ENCODE peak calls at places on chromosomes 13 and 19, in four cellular contexts. Z is Peyer's patch, N is IMR-90, R is A549. W is an unnamed sample.

GRCh38 chr13:20288561-20288960 is 56.4 kb upstream of the GJB6 start:
- DNase-seq in Z (no peak), N (no peak), R (no peak), W (no peak)

GRCh38 chr13:34805347-34805746 is 136.7 kb upstream of the NBEA start:
- DNase-seq in Z (no peak), R (no peak), N (no peak), W (no peak)

GRCh38 chr19:49664171-49665070 is 1.2 kb downstream of the IRF3 start:
- DNase-seq in R (peak), Z (peak), N (peak), W (peak)

GRCh38 chr19:2150794-2151338 is 500 bp downstream of the AP3D1 start:
- DNase-seq in R (no peak), Z (no peak), N (no peak), W (no peak)

GRCh38 chr13:99693812-99694211 is 192.5 kb downstream of the TM9SF2 start:
- DNase-seq in N (no peak), Z (no peak), R (no peak), W (no peak)

GRCh38 chr13:21445759-21446158 is 13.3 kb downstream of the ZDHHC20 start:
- DNase-seq in R (no peak), N (no peak), Z (no peak), W (no peak)

GRCh38 chr19:18833849-18834643 is 2.3 kb downstream of the UPF1 start:
- DNase-seq in R (no peak), N (no peak), Z (no peak), W (no peak)

GRCh38 chr19:56309511-56310185 is 5.0 kb downstream of the ZSCAN5A start:
- DNase-seq in R (peak), N (peak), Z (peak), W (no peak)

GRCh38 chr13:45615501-45616101 is at the start of gene ERICH6B:
- DNase-seq in R (peak), N (peak), Z (no peak), W (no peak)

GRCh38 chr19:19068659-19069509 is 5.1 kb downstream of the SLC25A42 start:
- DNase-seq in N (no peak), Z (no peak), R (no peak), W (no peak)

GRCh38 chr19:14472202-14472961 is 2.8 kb downstream of the PTGER1 start:
- DNase-seq in R (peak), N (peak), Z (peak), W (peak)

GRCh38 chr19:23118400-23118799 is 1.6 kb downstream of the ZNF730 start:
- DNase-seq in Z (no peak), N (no peak), R (no peak), W (no peak)

GRCh38 chr19:56117376-56117884 is 3.7 kb downstream of the ZNF787 start:
- DNase-seq in N (no peak), R (no peak), Z (peak), W (no peak)

GRCh38 chr19:6509118-6509971 is 7.2 kb upstream of the TUBB4A start:
- DNase-seq in N (no peak), Z (no peak), R (peak), W (no peak)

GRCh38 chr19:55698256-55698655 is 23.2 kb downstream of the EPN1 start:
- DNase-seq in Z (no peak), N (no peak), R (no peak), W (no peak)

GRCh38 chr19:39432677-39433025 is 3.1 kb downstream of the RPS16 start:
- DNase-seq in R (no peak), Z (no peak), N (no peak), W (no peak)

GRCh38 chr13:44106231-44107152 is 226.8 kb downstream of the LACC1 start:
- DNase-seq in R (peak), N (no peak), Z (no peak), W (no peak)

GRCh38 chr13:101691326-101691725 is 238.9 kb downstream of the ITGBL1 start:
- DNase-seq in R (no peak), N (no peak), Z (no peak), W (no peak)

GRCh38 chr13:71460179-71460578 is 406.8 kb downstream of the DACH1 start:
- DNase-seq in N (no peak), R (no peak), Z (no peak), W (no peak)

GRCh38 chr13:100108913-100109507 is 20.1 kb downstream of the PCCA start:
- DNase-seq in N (peak), R (no peak), Z (no peak), W (no peak)

GRCh38 chr19:6039541-6040225 is 61.7 kb upstream of the RANBP3 start:
- DNase-seq in R (no peak), Z (no peak), N (no peak), W (peak)

GRCh38 chr19:45347570-45348366 is 7.2 kb downstream of the KLC3 start:
- DNase-seq in Z (no peak), N (no peak), R (no peak), W (no peak)

GRCh38 chr13:32476021-32476731 is 48.2 kb upstream of the N4BP2L1 start:
- DNase-seq in R (no peak), Z (no peak), N (no peak), W (no peak)

GRCh38 chr13:112725346-112726017 is 35.6 kb downstream of the ATP11A start:
- DNase-seq in R (peak), N (peak), Z (no peak), W (no peak)

GRCh38 chr13:90696254-90696653 is 651.2 kb upstream of the MIR17HG start:
- DNase-seq in N (peak), Z (no peak), R (peak), W (no peak)

GRCh38 chr13:86792153-86792651 is 879.0 kb upstream of the SLITRK5 start:
- DNase-seq in Z (no peak), N (no peak), R (no peak), W (no peak)

GRCh38 chr19:1417145-1417544 is 9.8 kb downstream of the DAZAP1 start:
- DNase-seq in R (no peak), N (peak), Z (no peak), W (no peak)

GRCh38 chr19:39410620-39411005 is 1.9 kb upstream of the PLEKHG2 start:
- DNase-seq in N (no peak), Z (no peak), R (peak), W (peak)

GRCh38 chr13:32153056-32153455 is 121.5 kb downstream of the FRY start:
- DNase-seq in R (peak), N (peak), Z (no peak), W (no peak)

DNA sequence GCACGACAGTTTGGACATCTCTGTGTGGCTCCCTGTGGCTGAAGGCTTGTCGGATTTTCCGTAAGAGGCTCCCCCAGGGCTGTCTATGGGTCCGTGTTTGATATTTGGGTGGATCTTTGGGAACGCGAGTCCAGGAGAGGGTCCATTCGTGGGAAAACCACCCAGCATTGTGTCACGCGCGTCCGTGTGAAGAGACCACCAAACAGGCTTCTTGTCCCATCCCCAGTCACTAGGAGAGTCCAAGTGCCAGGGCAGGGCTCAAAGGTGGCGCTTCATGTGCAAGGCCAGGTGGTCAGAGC is 2.4 kb downstream of the KLF1 start:
- DNase-seq in N (no peak), Z (no peak), R (no peak), W (no peak)
- H3K4me3 ChIP-seq in N (no peak), Z (peak), R (no peak), W (no peak)

GRCh38 chr19:42275103-42275502 is 6.1 kb downstream of the CIC start:
- DNase-seq in N (no peak), R (no peak), Z (peak), W (no peak)

GRCh38 chr19:42277821-42278809 is 9.1 kb downstream of the CIC start:
- DNase-seq in R (no peak), N (no peak), Z (no peak), W (peak)

GRCh38 chr19:42276821-42277220 is 7.8 kb downstream of the CIC start:
- DNase-seq in N (no peak), Z (no peak), R (no peak), W (no peak)

GRCh38 chr19:42275517-42275916 is 6.5 kb downstream of the CIC start:
- DNase-seq in R (no peak), Z (no peak), N (no peak), W (no peak)

DNA sequence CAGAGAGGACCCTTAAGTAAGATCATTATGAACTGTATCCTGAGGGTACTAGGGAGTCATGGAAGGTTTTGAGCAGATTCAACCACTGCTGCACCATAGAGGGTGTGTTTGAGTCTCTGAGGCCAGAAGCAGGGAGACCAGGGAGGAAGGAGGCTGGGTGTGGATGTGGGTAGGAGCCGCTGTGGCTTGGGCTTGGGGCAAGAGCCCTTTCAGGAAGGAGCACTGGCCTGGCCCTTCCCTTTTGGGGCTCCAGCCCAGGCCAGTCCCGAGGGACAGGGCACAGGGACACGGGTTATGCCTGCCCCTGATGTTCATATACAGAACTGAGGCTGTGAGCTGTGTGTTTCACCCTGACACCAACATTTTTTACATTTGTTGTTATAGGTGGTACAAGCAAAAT is 7.2 kb downstream of the CIC start:
- DNase-seq in Z (no peak), R (no peak), N (no peak), W (no peak)
- TF ChIP-seq POLR2A in Z (no peak), R (no peak), N (no peak), W (no peak)

GRCh38 chr13:30976041-30976440 is 43.6 kb downstream of the TEX26 start:
- DNase-seq in Z (no peak), R (no peak), N (no peak), W (no peak)
- H3K4me3 ChIP-seq in Z (no peak), R (no peak), N (no peak), W (no peak)

GRCh38 chr19:12159773-12160414 is 3.0 kb upstream of the ZNF136 start:
- DNase-seq in N (no peak), Z (no peak), R (no peak), W (no peak)

GRCh38 chr19:12155324-12155723 is 1.2 kb downstream of the ZNF625 start:
- DNase-seq in R (no peak), N (no peak), Z (no peak), W (no peak)

GRCh38 chr19:12156254-12157058 is at the start of gene ZNF625:
- DNase-seq in R (no peak), N (peak), Z (peak), W (peak)
- TF ChIP-seq POLR2A in R (no peak), N (peak), Z (no peak), W (peak)

GRCh38 chr13:57704031-57704430 is 72.5 kb downstream of the PCDH17 start:
- DNase-seq in N (no peak), R (no peak), Z (no peak), W (no peak)
- H3K4me3 ChIP-seq in N (no peak), R (no peak), Z (no peak), W (no peak)

GRCh38 chr19:17555929-17556813 is 722 bp downstream of the COLGALT1 start:
- DNase-seq in R (peak), N (peak), Z (peak), W (peak)
- TF ChIP-seq POLR2A in R (peak), N (no peak), Z (peak), W (no peak)

GRCh38 chr13:48977973-48978372 is 2.3 kb downstream of the FNDC3A start:
- DNase-seq in Z (no peak), N (peak), R (no peak), W (no peak)
- H3K4me3 ChIP-seq in Z (peak), N (peak), R (peak), W (no peak)

GRCh38 chr13:76886292-76887061 is at the start of gene KCTD12:
- DNase-seq in R (peak), N (peak), Z (peak), W (peak)
- TF ChIP-seq POLR2A in R (peak), N (no peak), Z (peak), W (peak)

GRCh38 chr13:111114362-111115050 is 604 bp upstream of the ARHGEF7 start:
- DNase-seq in R (no peak), Z (no peak), N (peak), W (peak)
- H3K4me3 ChIP-seq in R (peak), Z (peak), N (peak), W (peak)